ENCODE peak calls at places on chromosomes 6 and 20, in five cellular contexts. One of them, this sample, is unnamed. For H3K36me3, the result is how much of the 10 kb centered on the place peaks cover.

GRCh38 chr20:64108731-64109389 is 1.5 kb upstream of the NPBWR2 start:
- DNase-seq in heart left ventricle: no peak
- DNase-seq in MM.1S: no peak
- DNase-seq in naive thymus-derived CD4-positive, alpha-beta T cell: no peak
- DNase-seq in thyroid gland: no peak
- DNase-seq in this sample: no peak

GRCh38 chr6:4004249-4004648 is 74.7 kb downstream of the FAM217A start:
- DNase-seq in thyroid gland: no peak
- DNase-seq in heart left ventricle: no peak
- DNase-seq in MM.1S: no peak
- DNase-seq in naive thymus-derived CD4-positive, alpha-beta T cell: no peak
- DNase-seq in this sample: no peak

GRCh38 chr20:62952373-62953166 is at the start of gene SLC17A9:
- DNase-seq in thyroid gland: peak
- DNase-seq in heart left ventricle: peak
- DNase-seq in MM.1S: peak
- DNase-seq in naive thymus-derived CD4-positive, alpha-beta T cell: no peak
- DNase-seq in this sample: peak

GRCh38 chr6:137051790-137052472 is 7.2 kb upstream of the IL20RA start:
- DNase-seq in heart left ventricle: no peak
- DNase-seq in MM.1S: peak
- DNase-seq in naive thymus-derived CD4-positive, alpha-beta T cell: no peak
- DNase-seq in thyroid gland: no peak
- DNase-seq in this sample: no peak

GRCh38 chr6:165677091-165677490 is 14.1 kb upstream of the PDE10A start:
- DNase-seq in naive thymus-derived CD4-positive, alpha-beta T cell: no peak
- DNase-seq in MM.1S: no peak
- DNase-seq in thyroid gland: no peak
- DNase-seq in heart left ventricle: no peak
- DNase-seq in this sample: no peak

GRCh38 chr6:51936536-51936935 is 150.9 kb downstream of the PKHD1 start:
- DNase-seq in thyroid gland: no peak
- DNase-seq in heart left ventricle: no peak
- DNase-seq in naive thymus-derived CD4-positive, alpha-beta T cell: no peak
- DNase-seq in MM.1S: no peak
- DNase-seq in this sample: no peak

GRCh38 chr6:53728570-53729194 is 63.1 kb upstream of the KLHL31 start:
- DNase-seq in heart left ventricle: peak
- DNase-seq in naive thymus-derived CD4-positive, alpha-beta T cell: peak
- DNase-seq in thyroid gland: peak
- DNase-seq in MM.1S: peak
- DNase-seq in this sample: peak

GRCh38 chr6:147141690-147142308 is 62.4 kb upstream of the STXBP5 start:
- DNase-seq in naive thymus-derived CD4-positive, alpha-beta T cell: no peak
- DNase-seq in thyroid gland: no peak
- DNase-seq in MM.1S: no peak
- DNase-seq in heart left ventricle: no peak
- DNase-seq in this sample: no peak

GRCh38 chr20:63942250-63943006 is 13.8 kb downstream of the UCKL1 start:
- DNase-seq in heart left ventricle: peak
- DNase-seq in thyroid gland: no peak
- DNase-seq in naive thymus-derived CD4-positive, alpha-beta T cell: peak
- DNase-seq in MM.1S: no peak
- DNase-seq in this sample: peak

GRCh38 chr20:17859616-17860232 is 108.9 kb downstream of the SNX5 start:
- DNase-seq in thyroid gland: peak
- DNase-seq in heart left ventricle: peak
- DNase-seq in MM.1S: no peak
- DNase-seq in naive thymus-derived CD4-positive, alpha-beta T cell: no peak
- DNase-seq in this sample: no peak

GRCh38 chr6:96521625-96522468 is at the start of gene UFL1:
- DNase-seq in heart left ventricle: peak
- DNase-seq in MM.1S: peak
- DNase-seq in naive thymus-derived CD4-positive, alpha-beta T cell: peak
- DNase-seq in thyroid gland: peak
- DNase-seq in this sample: peak

GRCh38 chr6:135328136-135328535 is 147.0 kb downstream of the MYB start:
- DNase-seq in heart left ventricle: no peak
- DNase-seq in thyroid gland: no peak
- DNase-seq in naive thymus-derived CD4-positive, alpha-beta T cell: no peak
- DNase-seq in MM.1S: no peak
- DNase-seq in this sample: no peak

GRCh38 chr20:20446001-20446400 is 78.1 kb downstream of the INSM1 start:
- DNase-seq in naive thymus-derived CD4-positive, alpha-beta T cell: no peak
- DNase-seq in thyroid gland: no peak
- DNase-seq in MM.1S: no peak
- DNase-seq in heart left ventricle: no peak
- DNase-seq in this sample: no peak

GRCh38 chr20:17624551-17625245 is 54.8 kb downstream of the DSTN start:
- DNase-seq in naive thymus-derived CD4-positive, alpha-beta T cell: no peak
- DNase-seq in MM.1S: no peak
- DNase-seq in heart left ventricle: no peak
- DNase-seq in thyroid gland: peak
- DNase-seq in this sample: no peak

GRCh38 chr6:109349419-109349987 is 32.8 kb downstream of the CD164 start:
- DNase-seq in thyroid gland: peak
- DNase-seq in heart left ventricle: no peak
- DNase-seq in naive thymus-derived CD4-positive, alpha-beta T cell: no peak
- DNase-seq in MM.1S: no peak
- DNase-seq in this sample: no peak

GRCh38 chr6:70813885-70814284 is 143.0 kb downstream of the B3GAT2 start:
- DNase-seq in MM.1S: no peak
- DNase-seq in thyroid gland: no peak
- DNase-seq in naive thymus-derived CD4-positive, alpha-beta T cell: no peak
- DNase-seq in heart left ventricle: no peak
- DNase-seq in this sample: no peak

GRCh38 chr20:13425401-13425800 is 204.3 kb downstream of the ISM1 start:
- DNase-seq in heart left ventricle: no peak
- DNase-seq in MM.1S: no peak
- DNase-seq in naive thymus-derived CD4-positive, alpha-beta T cell: no peak
- DNase-seq in thyroid gland: peak
- DNase-seq in this sample: no peak

GRCh38 chr20:23224806-23225205 is 125.8 kb upstream of the NXT1 start:
- DNase-seq in heart left ventricle: no peak
- DNase-seq in naive thymus-derived CD4-positive, alpha-beta T cell: no peak
- DNase-seq in MM.1S: no peak
- DNase-seq in thyroid gland: no peak
- DNase-seq in this sample: no peak

GRCh38 chr20:47272893-47273590 is 83.5 kb downstream of the ZMYND8 start:
- DNase-seq in heart left ventricle: peak
- DNase-seq in naive thymus-derived CD4-positive, alpha-beta T cell: peak
- DNase-seq in thyroid gland: peak
- DNase-seq in MM.1S: peak
- DNase-seq in this sample: no peak

GRCh38 chr6:166420351-166420750 is 37.6 kb upstream of the MPC1 start:
- DNase-seq in heart left ventricle: no peak
- DNase-seq in naive thymus-derived CD4-positive, alpha-beta T cell: no peak
- DNase-seq in MM.1S: no peak
- DNase-seq in thyroid gland: no peak
- DNase-seq in this sample: peak

GRCh38 chr6:24936641-24937317 is 1.0 kb upstream of the RIPOR2 start:
- DNase-seq in heart left ventricle: no peak
- DNase-seq in naive thymus-derived CD4-positive, alpha-beta T cell: peak
- DNase-seq in MM.1S: peak
- DNase-seq in thyroid gland: peak
- DNase-seq in this sample: no peak

GRCh38 chr20:61449057-61449456 is 197.0 kb downstream of the CDH4 start:
- DNase-seq in heart left ventricle: no peak
- DNase-seq in MM.1S: no peak
- DNase-seq in naive thymus-derived CD4-positive, alpha-beta T cell: no peak
- DNase-seq in thyroid gland: no peak
- DNase-seq in this sample: no peak

GRCh38 chr6:144478487-144478886 is 193.4 kb downstream of the UTRN start:
- DNase-seq in naive thymus-derived CD4-positive, alpha-beta T cell: no peak
- DNase-seq in thyroid gland: peak
- DNase-seq in MM.1S: no peak
- DNase-seq in heart left ventricle: peak
- DNase-seq in this sample: peak

GRCh38 chr6:43972915-43973304 is 154.3 kb downstream of the MRPL14 start:
- DNase-seq in heart left ventricle: peak
- DNase-seq in naive thymus-derived CD4-positive, alpha-beta T cell: no peak
- DNase-seq in thyroid gland: peak
- DNase-seq in MM.1S: no peak
- DNase-seq in this sample: peak

GRCh38 chr20:63858393-63859165 is 2.7 kb upstream of the ABHD16B start:
- DNase-seq in thyroid gland: no peak
- DNase-seq in heart left ventricle: peak
- DNase-seq in naive thymus-derived CD4-positive, alpha-beta T cell: no peak
- DNase-seq in MM.1S: no peak
- DNase-seq in this sample: no peak

GRCh38 chr6:64926051-64926450 is 781.0 kb downstream of the EYS start:
- DNase-seq in naive thymus-derived CD4-positive, alpha-beta T cell: no peak
- DNase-seq in thyroid gland: no peak
- DNase-seq in MM.1S: no peak
- DNase-seq in heart left ventricle: no peak
- DNase-seq in this sample: no peak

GRCh38 chr6:167465497-167465896 is 140.6 kb downstream of the TTLL2 start:
- DNase-seq in MM.1S: no peak
- DNase-seq in thyroid gland: no peak
- DNase-seq in heart left ventricle: no peak
- DNase-seq in naive thymus-derived CD4-positive, alpha-beta T cell: no peak
- DNase-seq in this sample: no peak

GRCh38 chr20:60937581-60937980 is 314.5 kb upstream of the CDH4 start:
- DNase-seq in naive thymus-derived CD4-positive, alpha-beta T cell: no peak
- DNase-seq in heart left ventricle: no peak
- DNase-seq in MM.1S: no peak
- DNase-seq in thyroid gland: peak
- DNase-seq in this sample: no peak

GRCh38 chr6:142885182-142885867 is 59.7 kb downstream of the HIVEP2 start:
- DNase-seq in naive thymus-derived CD4-positive, alpha-beta T cell: peak
- DNase-seq in heart left ventricle: peak
- DNase-seq in MM.1S: peak
- DNase-seq in thyroid gland: peak
- DNase-seq in this sample: no peak

GRCh38 chr6:158069800-158070195 is 88.1 kb downstream of the SYNJ2 start:
- DNase-seq in MM.1S: no peak
- DNase-seq in naive thymus-derived CD4-positive, alpha-beta T cell: no peak
- DNase-seq in thyroid gland: no peak
- DNase-seq in heart left ventricle: no peak
- DNase-seq in this sample: no peak
- H3K27ac ChIP-seq in MM.1S: no peak
- H3K27ac ChIP-seq in naive thymus-derived CD4-positive, alpha-beta T cell: no peak
- H3K27ac ChIP-seq in thyroid gland: no peak
- H3K27ac ChIP-seq in heart left ventricle: no peak
- H3K27ac ChIP-seq in this sample: no peak

DNA sequence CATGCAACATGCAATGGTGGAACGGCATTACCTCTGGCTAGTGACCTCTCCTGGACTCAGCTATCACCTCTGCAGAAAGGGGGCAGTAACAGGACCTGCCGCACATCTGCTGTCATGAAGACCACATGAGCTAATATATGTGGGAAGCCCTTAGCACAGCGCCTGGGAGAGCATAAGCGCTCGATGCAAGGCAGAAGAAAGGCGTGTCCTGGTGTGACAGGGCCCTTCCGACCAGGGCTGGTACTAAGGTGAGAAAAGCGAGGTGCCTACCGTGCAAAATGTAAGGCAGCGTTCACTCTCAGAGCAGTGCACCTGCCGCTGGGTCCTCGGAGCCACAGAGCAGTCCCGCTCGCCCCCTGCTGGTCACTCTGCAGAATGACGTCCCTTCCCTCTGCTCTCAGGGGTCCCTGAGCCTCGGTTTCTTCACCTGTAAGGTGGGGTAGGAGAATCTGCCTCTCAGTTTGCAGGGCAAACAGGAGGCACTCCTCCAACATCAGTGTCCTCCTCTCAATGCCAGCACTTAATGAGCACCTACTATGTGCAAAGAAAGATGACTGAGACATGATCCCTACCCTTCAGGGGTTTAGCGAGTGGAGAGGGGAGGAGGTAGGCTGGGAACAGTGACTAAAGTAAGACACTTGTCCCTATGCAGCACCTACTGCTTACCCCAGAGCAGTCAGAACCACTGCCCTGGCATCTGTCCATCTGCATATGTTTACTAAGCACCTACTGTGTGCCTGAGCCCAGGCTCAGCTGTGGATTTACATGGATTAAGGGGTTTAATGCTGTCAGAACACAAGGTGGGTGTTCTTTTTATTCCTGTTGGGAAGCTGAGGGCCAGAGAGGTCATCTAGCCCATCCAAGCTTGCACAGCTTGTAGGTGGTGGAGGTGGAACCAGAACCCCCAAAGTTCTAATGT is 41.1 kb upstream of the PTGIS start:
- DNase-seq in naive thymus-derived CD4-positive, alpha-beta T cell: peak
- DNase-seq in heart left ventricle: peak
- DNase-seq in MM.1S: peak
- DNase-seq in thyroid gland: peak
- DNase-seq in this sample: peak
- H3K4me3 ChIP-seq in naive thymus-derived CD4-positive, alpha-beta T cell: peak
- H3K4me3 ChIP-seq in heart left ventricle: no peak
- H3K4me3 ChIP-seq in MM.1S: peak
- H3K4me3 ChIP-seq in thyroid gland: no peak
- H3K4me3 ChIP-seq in this sample: peak

GRCh38 chr20:50094522-50094921 is 18.4 kb downstream of the UBE2V1 start:
- DNase-seq in heart left ventricle: no peak
- DNase-seq in MM.1S: no peak
- DNase-seq in naive thymus-derived CD4-positive, alpha-beta T cell: no peak
- DNase-seq in thyroid gland: no peak
- DNase-seq in this sample: no peak

GRCh38 chr20:50098259-50098658 is 14.7 kb downstream of the UBE2V1 start:
- DNase-seq in heart left ventricle: no peak
- DNase-seq in MM.1S: no peak
- DNase-seq in thyroid gland: no peak
- DNase-seq in naive thymus-derived CD4-positive, alpha-beta T cell: no peak
- DNase-seq in this sample: no peak

GRCh38 chr20:50095476-50096078 is 17.4 kb downstream of the UBE2V1 start:
- DNase-seq in heart left ventricle: no peak
- DNase-seq in thyroid gland: no peak
- DNase-seq in naive thymus-derived CD4-positive, alpha-beta T cell: no peak
- DNase-seq in MM.1S: no peak
- DNase-seq in this sample: no peak

GRCh38 chr20:50099121-50099520 is 13.8 kb downstream of the UBE2V1 start:
- DNase-seq in thyroid gland: no peak
- DNase-seq in naive thymus-derived CD4-positive, alpha-beta T cell: no peak
- DNase-seq in heart left ventricle: no peak
- DNase-seq in MM.1S: no peak
- DNase-seq in this sample: no peak

DNA sequence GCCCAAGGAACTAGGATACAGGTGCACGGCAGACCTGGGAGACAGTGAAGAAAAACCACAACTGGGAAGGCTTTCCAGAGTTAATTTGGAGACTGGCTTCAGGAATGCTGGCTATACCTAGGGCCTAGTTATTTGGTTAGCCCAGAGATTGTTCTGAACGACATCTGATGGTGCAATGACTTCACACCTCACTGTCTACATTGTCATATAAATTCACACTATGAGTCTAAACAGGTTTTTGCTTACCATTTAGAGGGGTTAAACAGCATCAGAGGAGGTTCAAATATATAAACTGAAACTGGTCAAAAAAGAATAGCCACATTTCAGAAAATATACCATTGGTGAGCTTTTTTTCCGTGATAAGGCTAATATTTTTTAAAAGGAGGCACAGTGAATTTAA is 16.7 kb downstream of the UBE2V1 start:
- DNase-seq in heart left ventricle: no peak
- DNase-seq in thyroid gland: no peak
- DNase-seq in MM.1S: no peak
- DNase-seq in naive thymus-derived CD4-positive, alpha-beta T cell: no peak
- DNase-seq in this sample: no peak
- H3K36me3 ChIP-seq in heart left ventricle: half or more
- H3K36me3 ChIP-seq in thyroid gland: under half
- H3K36me3 ChIP-seq in MM.1S: under half
- H3K36me3 ChIP-seq in naive thymus-derived CD4-positive, alpha-beta T cell: under half
- H3K36me3 ChIP-seq in this sample: under half

GRCh38 chr20:32478576-32478975 is 106.6 kb downstream of the NOL4L start:
- DNase-seq in naive thymus-derived CD4-positive, alpha-beta T cell: no peak
- DNase-seq in heart left ventricle: no peak
- DNase-seq in MM.1S: no peak
- DNase-seq in thyroid gland: no peak
- DNase-seq in this sample: no peak
- H3K27ac ChIP-seq in naive thymus-derived CD4-positive, alpha-beta T cell: no peak
- H3K27ac ChIP-seq in heart left ventricle: no peak
- H3K27ac ChIP-seq in MM.1S: no peak
- H3K27ac ChIP-seq in thyroid gland: peak
- H3K27ac ChIP-seq in this sample: no peak